ENCODE peak calls at places on chromosomes 4 and X, in six cellular contexts. P is left ventricle myocardium inferior, T is transverse colon, G is psoas muscle, Z is ascending aorta, C is pancreas. O is an unnamed sample. For H3K4me1, the result is how much of the 10 kb centered on the place peaks cover.

GRCh38 chr4:77493829-77494551 is 111.6 kb upstream of the CXCL13 start:
- DNase-seq in T (no peak), G (no peak), P (no peak), C (no peak), Z (no peak), O (no peak)

GRCh38 chrX:152428089-152428488 is 23.0 kb downstream of the GABRA3 start:
- DNase-seq in G (no peak), C (no peak), T (no peak), Z (no peak), P (no peak), O (no peak)

GRCh38 chr4:167873536-167873935 is 218.8 kb upstream of the ANXA10 start:
- DNase-seq in T (no peak), Z (no peak), P (no peak), G (no peak), C (no peak), O (no peak)

GRCh38 chrX:103211012-103211715 is 3.7 kb upstream of the BEX4 start:
- DNase-seq in Z (peak), P (no peak), G (no peak), C (peak), T (peak), O (peak)

GRCh38 chrX:133947022-133947421 is 38.4 kb downstream of the GPC3 start:
- DNase-seq in C (no peak), T (no peak), P (no peak), G (no peak), Z (no peak), O (no peak)

GRCh38 chr4:72919937-72920336 is 149.6 kb downstream of the COX18 start:
- DNase-seq in G (no peak), C (no peak), P (no peak), T (no peak), Z (no peak), O (no peak)

GRCh38 chr4:19748911-19749473 is 502.7 kb upstream of the SLIT2 start:
- DNase-seq in P (no peak), C (no peak), G (no peak), Z (no peak), T (no peak), O (no peak)

GRCh38 chr4:92121099-92121498 is 182.7 kb upstream of the GRID2 start:
- DNase-seq in T (no peak), Z (no peak), C (peak), P (no peak), G (peak), O (no peak)

GRCh38 chr4:73417973-73418372 is 13.9 kb downstream of the ALB start:
- DNase-seq in T (no peak), G (no peak), P (no peak), Z (no peak), C (no peak), O (no peak)

GRCh38 chr4:105453550-105454201 is 20.2 kb downstream of the PPA2 start:
- DNase-seq in P (no peak), G (no peak), Z (no peak), T (no peak), C (no peak), O (no peak)

GRCh38 chr4:184503869-184504300 is 29.5 kb upstream of the IRF2 start:
- DNase-seq in C (no peak), T (no peak), P (no peak), Z (no peak), G (no peak), O (no peak)

GRCh38 chrX:122565952-122566351 is 618.1 kb upstream of the GRIA3 start:
- DNase-seq in P (peak), C (peak), G (no peak), Z (no peak), T (no peak), O (peak)

GRCh38 chr4:134028411-134028810 is 173.2 kb downstream of the PABPC4L start:
- DNase-seq in T (no peak), Z (no peak), P (no peak), C (no peak), G (no peak), O (no peak)

GRCh38 chrX:50769389-50770063 is 44.5 kb downstream of the SHROOM4 start:
- DNase-seq in G (no peak), P (peak), T (peak), C (peak), Z (no peak), O (peak)

GRCh38 chrX:103215768-103216085 is 819 bp downstream of the BEX4 start:
- DNase-seq in Z (no peak), T (no peak), G (no peak), C (no peak), P (no peak), O (no peak)

GRCh38 chr4:17502764-17503163 is 9.1 kb downstream of the QDPR start:
- DNase-seq in P (no peak), T (no peak), G (no peak), Z (no peak), C (no peak), O (no peak)

GRCh38 chr4:13920901-13921300 is 293.4 kb upstream of the BOD1L1 start:
- DNase-seq in C (no peak), T (peak), G (peak), P (no peak), Z (peak), O (peak)

GRCh38 chr4:181437895-181438294 is 805.3 kb upstream of the TENM3 start:
- DNase-seq in Z (no peak), G (no peak), P (no peak), C (no peak), T (no peak), O (no peak)

GRCh38 chrX:20477836-20478532 is 211.3 kb upstream of the RPS6KA3 start:
- DNase-seq in T (peak), P (no peak), G (no peak), Z (no peak), C (no peak), O (no peak)

GRCh38 chr4:110589297-110589696 is 33.6 kb downstream of the PITX2 start:
- DNase-seq in G (no peak), Z (no peak), P (no peak), T (no peak), C (no peak), O (no peak)

GRCh38 chr4:151667666-151668065 is 93.1 kb downstream of the GATB start:
- DNase-seq in P (no peak), T (no peak), G (no peak), Z (no peak), C (no peak), O (no peak)

GRCh38 chr4:152778656-152779512 is 646 bp downstream of the TIGD4 start:
- DNase-seq in Z (no peak), T (peak), P (no peak), C (peak), G (no peak), O (peak)

GRCh38 chr4:77193511-77194236 is 36.7 kb downstream of the CCNG2 start:
- DNase-seq in Z (peak), P (peak), C (no peak), T (peak), G (peak), O (peak)

GRCh38 chr4:32661229-32661628 is 1941.1 kb downstream of the PCDH7 start:
- DNase-seq in G (no peak), P (no peak), Z (no peak), C (no peak), T (no peak), O (no peak)

GRCh38 chrX:102808336-102808735 is 87.8 kb downstream of the GPRASP3 start:
- DNase-seq in C (no peak), P (no peak), Z (no peak), G (no peak), T (no peak), O (no peak)

GRCh38 chr4:185394568-185395254 is 1.0 kb downstream of the LRP2BP start:
- DNase-seq in P (no peak), T (no peak), G (no peak), Z (no peak), C (no peak), O (no peak)

GRCh38 chrX:7083468-7084396 is 63.8 kb upstream of the STS start:
- DNase-seq in G (no peak), P (no peak), T (peak), Z (no peak), C (no peak), O (no peak)

GRCh38 chr4:6087669-6088068 is 69.4 kb upstream of the C4orf50 start:
- DNase-seq in T (no peak), P (no peak), Z (no peak), C (peak), G (no peak), O (peak)

GRCh38 chr4:72971572-72971971 is 97.9 kb downstream of the COX18 start:
- DNase-seq in P (no peak), C (no peak), T (no peak), G (no peak), Z (no peak), O (no peak)

GRCh38 chr4:32775049-32775448 is 2054.9 kb downstream of the PCDH7 start:
- DNase-seq in Z (no peak), G (no peak), T (no peak), P (no peak), C (no peak), O (no peak)

GRCh38 chr4:107098403-107098802 is 62.3 kb upstream of the DKK2 start:
- DNase-seq in C (no peak), T (no peak), G (peak), P (no peak), Z (no peak), O (no peak)

GRCh38 chrX:85988353-85988752 is 59.0 kb downstream of the CHM start:
- DNase-seq in P (no peak), T (no peak), C (no peak), Z (no peak), G (no peak), O (no peak)

GRCh38 chr4:160717848-160718247 is 1446.0 kb downstream of the FSTL5 start:
- DNase-seq in Z (no peak), C (no peak), P (no peak), T (no peak), G (no peak), O (no peak)

GRCh38 chr4:80062527-80062926 is 10.5 kb downstream of the ANTXR2 start:
- DNase-seq in C (no peak), Z (no peak), G (no peak), T (no peak), P (no peak), O (no peak)

GRCh38 chr4:183631577-183632198 is 27.3 kb downstream of the RWDD4 start:
- DNase-seq in C (no peak), P (no peak), G (no peak), T (no peak), Z (no peak), O (no peak)

GRCh38 chr4:36081185-36081584 is 163.1 kb downstream of the ARAP2 start:
- DNase-seq in T (no peak), Z (no peak), G (no peak), P (no peak), C (no peak), O (no peak)

GRCh38 chr4:173171987-173172386 is 3.4 kb downstream of the GALNT7 start:
- DNase-seq in Z (no peak), P (no peak), G (no peak), T (no peak), C (no peak), O (no peak)
- H3K4me3 ChIP-seq in Z (no peak), P (no peak), G (no peak), T (no peak), C (no peak), O (no peak)

DNA sequence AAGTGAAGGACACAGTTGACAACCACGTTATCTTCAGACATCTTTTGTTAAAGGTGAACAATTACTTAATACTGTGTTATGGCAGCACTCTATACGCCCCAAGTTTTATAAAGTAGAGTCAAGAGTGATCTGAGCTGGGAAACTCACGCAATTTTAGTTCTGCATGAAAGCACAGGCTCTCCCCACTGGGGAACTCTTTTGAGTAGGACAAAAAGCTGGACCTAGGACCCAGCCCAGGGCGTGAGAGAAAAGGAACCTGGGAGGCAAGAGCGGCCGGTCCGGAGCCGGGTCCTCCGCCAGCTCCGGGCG is 152.6 kb upstream of the SLC4A4 start:
- DNase-seq in P (no peak), T (no peak), C (peak), G (no peak), Z (no peak), O (no peak)
- H3K27ac ChIP-seq in P (peak), T (peak), C (peak), G (peak), Z (peak), O (peak)

GRCh38 chrX:110794601-110795000 is 1.0 kb downstream of the CHRDL1 start:
- DNase-seq in Z (no peak), P (no peak), T (no peak), G (no peak), C (no peak), O (no peak)
- H3K4me1 ChIP-seq in Z (under half), P (under half), T (under half), G (under half), C (under half), O (under half)

GRCh38 chrX:153927936-153928760 is 2.1 kb upstream of the ARHGAP4 start:
- DNase-seq in P (peak), G (peak), T (peak), Z (peak), C (peak), O (peak)

GRCh38 chrX:153930011-153930910 is 4.2 kb upstream of the ARHGAP4 start:
- DNase-seq in P (no peak), Z (no peak), T (no peak), C (no peak), G (no peak), O (no peak)

GRCh38 chrX:153927686-153927935 is 1.5 kb upstream of the ARHGAP4 start:
- DNase-seq in Z (no peak), P (no peak), G (no peak), T (no peak), C (no peak), O (no peak)

GRCh38 chrX:153929576-153929975 is 3.5 kb upstream of the ARHGAP4 start:
- DNase-seq in T (no peak), C (no peak), G (no peak), Z (no peak), P (no peak), O (no peak)

GRCh38 chrX:153928846-153929245 is 2.8 kb upstream of the ARHGAP4 start:
- DNase-seq in C (no peak), Z (no peak), G (no peak), P (no peak), T (no peak), O (no peak)
- H3K4me3 ChIP-seq in C (no peak), Z (peak), G (peak), P (peak), T (no peak), O (peak)

DNA sequence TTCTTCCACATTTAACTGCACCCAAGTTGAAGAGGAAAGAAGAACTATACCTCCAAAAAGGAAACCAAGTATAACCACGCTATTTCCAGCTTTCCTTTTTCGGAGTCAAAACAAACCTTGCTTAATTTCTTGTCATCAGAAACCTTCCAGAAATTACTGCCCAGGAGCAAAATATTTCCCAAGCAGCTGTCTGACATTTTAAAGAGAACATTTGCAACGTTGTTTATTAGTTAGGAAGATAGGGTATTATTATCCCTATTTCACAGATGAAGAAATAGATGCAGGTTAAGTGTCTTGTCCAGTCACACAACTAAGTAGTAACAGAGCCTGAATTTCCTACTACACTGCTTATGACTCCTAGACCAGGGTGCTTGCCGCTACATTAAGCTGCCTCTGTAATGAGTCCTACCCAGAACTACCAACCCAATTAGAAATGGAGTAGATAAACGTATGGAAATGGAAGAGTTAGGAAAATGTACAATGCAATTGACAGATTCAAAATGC is 2.2 kb upstream of the ACSL4 start:
- DNase-seq in P (no peak), G (no peak), T (no peak), C (no peak), Z (no peak), O (no peak)
- H3K27ac ChIP-seq in P (no peak), G (peak), T (no peak), C (no peak), Z (no peak), O (no peak)

DNA sequence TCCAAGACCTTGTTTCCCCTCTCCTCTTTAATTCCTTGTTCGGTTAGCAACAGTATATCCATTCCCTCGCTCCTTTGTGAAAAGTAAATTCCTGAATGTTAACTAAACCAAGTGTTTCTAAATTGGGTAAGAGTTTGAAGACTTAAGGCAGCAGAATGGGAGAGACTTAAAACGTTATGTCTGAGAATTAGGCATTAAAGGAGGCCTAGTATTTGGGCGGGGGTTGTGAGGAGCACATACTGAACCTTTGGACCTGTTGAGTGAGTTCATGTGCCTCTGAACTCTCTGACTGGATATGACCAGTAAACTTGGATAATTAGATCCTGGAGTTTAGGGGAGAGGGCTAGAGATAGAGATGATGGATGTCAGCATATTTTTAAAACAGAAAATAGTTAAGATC is 1.2 kb downstream of the MSMO1 start:
- DNase-seq in C (no peak), T (no peak), G (no peak), P (no peak), Z (no peak), O (no peak)
- H3K4me1 ChIP-seq in C (under half), T (under half), G (under half), P (under half), Z (under half), O (under half)

DNA sequence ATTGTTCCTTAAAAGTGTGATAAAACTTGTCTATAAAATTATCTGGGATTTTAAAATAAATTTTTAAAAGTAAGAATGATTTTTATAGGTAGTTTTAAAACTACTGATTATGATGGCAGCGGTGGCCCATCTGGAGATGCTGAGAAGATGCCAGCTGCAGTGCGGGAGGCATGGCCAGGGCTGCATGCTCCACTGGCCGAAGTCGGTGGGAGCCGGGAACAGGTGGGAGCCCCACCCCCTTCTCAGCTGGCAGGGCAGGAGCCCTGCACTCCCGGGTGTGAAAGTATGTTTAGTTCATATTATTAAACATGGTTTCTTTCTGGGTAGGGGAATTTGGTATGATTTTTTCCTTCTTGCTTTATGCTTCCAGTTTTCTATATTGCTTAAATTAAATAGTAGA is 63.8 kb downstream of the CORIN start:
- DNase-seq in Z (no peak), C (peak), G (no peak), T (no peak), P (no peak), O (no peak)
- H3K4me3 ChIP-seq in Z (no peak), C (no peak), G (no peak), T (no peak), P (no peak), O (no peak)

GRCh38 chr4:140641105-140641555 is 72.4 kb upstream of the UCP1 start:
- DNase-seq in P (no peak), C (no peak), T (no peak), Z (no peak), G (no peak), O (no peak)
- H3K27ac ChIP-seq in P (peak), C (no peak), T (no peak), Z (no peak), G (no peak), O (peak)

GRCh38 chr4:10102981-10103330 is 13.6 kb downstream of the WDR1 start:
- DNase-seq in Z (no peak), P (no peak), C (no peak), G (no peak), T (no peak), O (no peak)
- H3K4me1 ChIP-seq in Z (half or more), P (half or more), C (under half), G (half or more), T (half or more), O (half or more)

GRCh38 chr4:89299153-89299789 is 8.3 kb downstream of the GPRIN3 start:
- DNase-seq in T (no peak), C (no peak), Z (no peak), G (no peak), P (no peak), O (no peak)
- H3K4me3 ChIP-seq in T (peak), C (peak), Z (peak), G (peak), P (peak), O (peak)

O was measured in heart right ventricle.